ENCODE peak calls at places on chromosome 17, in four cellular contexts. P is WTC11, B is HepG2, U is K562. L is an unnamed sample.

GRCh38 chr17:80864751-80865150 is 126.9 kb upstream of the CHMP6 start:
- DNase-seq in P (peak), U (no peak), B (no peak), L (no peak)

GRCh38 chr17:42843358-42843934 is 934 bp upstream of the AOC2 start:
- DNase-seq in U (peak), P (peak), B (peak), L (peak)

GRCh38 chr17:47810200-47810821 is 11.3 kb downstream of the OSBPL7 start:
- DNase-seq in P (peak), B (peak), U (peak), L (peak)

GRCh38 chr17:72407336-72408121 is 286.7 kb downstream of the SOX9 start:
- DNase-seq in B (no peak), U (no peak), P (no peak), L (peak)

GRCh38 chr17:33511670-33512069 is 218.6 kb upstream of the ASIC2 start:
- DNase-seq in B (no peak), P (no peak), U (peak), L (no peak)

GRCh38 chr17:55687037-55687436 is 35.6 kb downstream of the TMEM100 start:
- DNase-seq in P (no peak), B (no peak), U (no peak), L (no peak)

GRCh38 chr17:77465358-77466041 is 324.7 kb downstream of the SEC14L1 start:
- DNase-seq in P (no peak), U (peak), B (no peak), L (no peak)

GRCh38 chr17:17739388-17740066 is 58.3 kb downstream of the RAI1 start:
- DNase-seq in U (peak), P (no peak), B (no peak), L (peak)

GRCh38 chr17:62792122-62792800 is 15.9 kb downstream of the MARCHF10 start:
- DNase-seq in U (no peak), P (no peak), B (peak), L (peak)

GRCh38 chr17:49989518-49989880 is 5.5 kb downstream of the DLX3 start:
- DNase-seq in P (no peak), U (no peak), B (no peak), L (no peak)

GRCh38 chr17:41284043-41284442 is 8.5 kb downstream of the KRTAP9-7 start:
- DNase-seq in P (no peak), B (peak), U (no peak), L (no peak)

GRCh38 chr17:1979182-1979980 is 45.8 kb downstream of the RTN4RL1 start:
- DNase-seq in P (no peak), B (no peak), U (no peak), L (no peak)

GRCh38 chr17:63120406-63120805 is 154.4 kb downstream of the TANC2 start:
- DNase-seq in P (no peak), B (no peak), U (no peak), L (no peak)

GRCh38 chr17:31534223-31534888 is 142.9 kb downstream of the RAB11FIP4 start:
- DNase-seq in U (no peak), P (no peak), B (no peak), L (no peak)

GRCh38 chr17:71188811-71189492 is 931.9 kb upstream of the SOX9 start:
- DNase-seq in B (no peak), P (no peak), U (no peak), L (no peak)

GRCh38 chr17:81895400-81895799 is 3.9 kb downstream of the ANAPC11 start:
- DNase-seq in P (no peak), B (no peak), U (no peak), L (no peak)

GRCh38 chr17:48723555-48724239 is 712 bp downstream of the PRAC2 start:
- DNase-seq in B (no peak), U (no peak), P (peak), L (no peak)

GRCh38 chr17:78414178-78415162 is 36.0 kb downstream of the PGS1 start:
- DNase-seq in B (no peak), P (no peak), U (no peak), L (no peak)

GRCh38 chr17:14299261-14300093 is 1.4 kb upstream of the HS3ST3B1 start:
- DNase-seq in P (peak), U (peak), B (peak), L (peak)

DNA sequence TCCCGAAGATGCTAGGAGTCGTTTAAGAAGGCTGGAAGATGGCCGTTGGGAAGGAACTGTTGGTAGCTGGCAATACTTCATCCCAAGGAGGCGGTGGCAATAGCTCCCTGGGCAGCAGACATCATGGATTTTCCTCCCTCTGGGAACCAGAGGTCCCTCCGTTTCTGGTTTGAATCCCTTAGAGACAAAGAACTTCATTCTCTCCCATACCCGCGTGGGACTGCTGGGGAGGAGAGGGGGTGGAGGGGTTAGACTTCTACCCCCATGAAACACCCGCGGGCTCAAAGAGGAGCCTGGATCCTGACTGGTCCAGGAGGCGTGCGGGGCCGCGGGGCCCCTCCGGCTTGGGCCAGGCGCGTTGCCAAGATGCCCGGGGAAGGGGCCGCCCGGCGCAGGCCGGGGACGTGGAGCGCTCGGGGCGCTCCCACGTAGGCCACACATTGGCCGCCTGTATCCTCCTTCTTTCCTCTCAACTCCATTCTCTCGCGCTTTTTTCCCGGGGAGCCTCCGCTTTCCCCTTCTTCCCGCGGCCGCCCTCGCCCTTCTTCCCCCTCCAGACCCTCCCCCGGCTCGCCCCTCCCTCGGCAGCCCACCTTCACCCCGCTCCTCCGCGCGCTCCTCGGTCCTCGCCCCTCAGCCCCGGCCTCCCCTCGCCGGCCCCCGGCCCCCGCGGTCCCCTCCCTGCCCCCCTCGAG is 433 bp upstream of the MSL1 start:
- DNase-seq in P (no peak), U (peak), B (no peak), L (peak)
- TF ChIP-seq HMGXB4 in P (no peak), U (no peak), B (no peak), L (no peak)

GRCh38 chr17:45906927-45907622 is 12.7 kb downstream of the MAPT start:
- DNase-seq in B (no peak), U (no peak), P (no peak), L (no peak)

GRCh38 chr17:45902892-45903346 is 8.6 kb downstream of the MAPT start:
- DNase-seq in B (peak), P (no peak), U (peak), L (no peak)

GRCh38 chr17:45905812-45906211 is 11.5 kb downstream of the MAPT start:
- DNase-seq in B (no peak), U (no peak), P (no peak), L (no peak)

GRCh38 chr17:45906237-45906636 is 11.9 kb downstream of the MAPT start:
- DNase-seq in B (no peak), U (no peak), P (no peak), L (no peak)

GRCh38 chr17:45904886-45905285 is 10.5 kb downstream of the MAPT start:
- DNase-seq in P (no peak), U (no peak), B (no peak), L (no peak)
- TF ChIP-seq HMGXB4 in P (no peak), U (no peak), B (no peak), L (no peak)

DNA sequence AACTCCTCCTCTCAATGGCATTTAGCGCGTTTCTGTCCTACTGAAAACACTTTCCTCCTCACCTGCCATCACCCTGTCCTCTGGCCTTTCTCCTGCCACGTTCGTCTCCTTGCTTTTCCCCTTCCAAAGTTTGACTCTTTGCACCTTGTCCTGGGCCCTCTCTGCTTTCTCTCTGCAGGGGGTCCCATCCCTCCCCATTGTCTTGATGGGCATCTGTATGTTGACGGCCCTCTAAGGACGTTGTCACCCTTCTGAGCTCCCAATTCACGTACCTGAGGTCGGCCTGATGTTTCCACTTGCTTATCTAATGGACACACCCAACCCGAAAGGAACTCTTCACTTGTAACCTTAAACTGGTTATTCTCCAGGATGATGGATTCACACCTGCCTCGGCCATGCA is 170.4 kb downstream of the WSCD1 start:
- DNase-seq in U (no peak), P (no peak), B (no peak), L (no peak)
- TF ChIP-seq HMGXB4 in U (no peak), P (no peak), B (no peak), L (no peak)

GRCh38 chr17:34638526-34639260 is 59.3 kb downstream of the TMEM132E start:
- DNase-seq in U (no peak), B (no peak), P (no peak), L (no peak)

GRCh38 chr17:34637041-34637547 is 57.7 kb downstream of the TMEM132E start:
- DNase-seq in P (no peak), U (no peak), B (no peak), L (no peak)

GRCh38 chr17:34637548-34638525 is 58.5 kb downstream of the TMEM132E start:
- DNase-seq in B (peak), P (peak), U (peak), L (peak)

GRCh38 chr17:34641368-34641767 is 62.0 kb downstream of the TMEM132E start:
- DNase-seq in U (no peak), P (no peak), B (no peak), L (no peak)

GRCh38 chr17:34639706-34640425 is 60.5 kb downstream of the TMEM132E start:
- DNase-seq in U (no peak), B (no peak), P (no peak), L (no peak)
- TF ChIP-seq HMGXB4 in U (no peak), B (no peak), P (no peak), L (no peak)

DNA sequence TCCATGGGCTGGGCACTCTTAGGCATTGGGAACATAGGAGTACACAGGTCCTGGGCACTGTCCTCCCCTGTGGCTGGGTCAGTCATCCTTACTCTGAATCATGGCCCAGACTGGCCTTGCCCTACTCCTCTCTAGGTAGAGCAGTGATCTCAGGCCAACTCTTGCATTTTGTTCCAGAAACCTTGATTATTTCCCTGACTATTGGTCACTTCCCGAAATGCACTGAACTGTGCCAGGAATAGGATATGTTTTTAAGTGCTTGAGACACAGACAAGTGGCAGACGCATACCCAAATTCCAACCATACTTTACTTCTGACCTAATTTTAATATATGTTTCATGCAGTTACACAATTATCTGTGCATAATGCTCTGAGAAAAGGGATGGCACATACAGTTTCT is 10.3 kb downstream of the KRABD2 start:
- DNase-seq in P (no peak), B (no peak), U (no peak), L (no peak)
- TF ChIP-seq HMGXB4 in P (no peak), B (no peak), U (no peak), L (no peak)

GRCh38 chr17:39404542-39405378 is 3.3 kb upstream of the FBXL20 start:
- DNase-seq in U (peak), B (no peak), P (no peak), L (peak)
- TF ChIP-seq HMGXB4 in U (no peak), B (no peak), P (no peak), L (no peak)

GRCh38 chr17:69505740-69506139 is 91.2 kb downstream of the MAP2K6 start:
- DNase-seq in B (no peak), U (no peak), P (no peak), L (no peak)
- TF ChIP-seq HMGXB4 in B (no peak), U (no peak), P (no peak), L (no peak)

L was measured in A549.